ENCODE peak calls at places on chromosomes 7 and 10, in ten cellular contexts. B is Panc1, K is esophagus muscularis mucosa, X is Calu3, G is fibroblast of pulmonary artery, P is DND-41, L is psoas muscle, E is tibial artery, Y is HFFc6, D is hepatocyte. J is an unnamed sample.

GRCh38 chr10:57664815-57665214 is 602.9 kb downstream of the IPMK start:
- DNase-seq in K (no peak), B (no peak), P (no peak), E (no peak), L (no peak), D (no peak), X (no peak), Y (no peak), G (peak; percentile 24), J (no peak)

GRCh38 chr10:52446391-52446790 is 132.3 kb downstream of the DKK1 start:
- DNase-seq in Y (no peak), D (no peak), G (no peak), P (no peak), K (no peak), E (no peak), B (no peak), L (no peak), X (no peak), J (no peak)

GRCh38 chr7:4880218-4880617 is 3.3 kb downstream of the RADIL start:
- DNase-seq in Y (no peak), K (no peak), X (no peak), D (no peak), E (no peak), P (no peak), L (no peak), B (no peak), G (no peak), J (no peak)

GRCh38 chr7:105954711-105955110 is 8.4 kb upstream of the CDHR3 start:
- DNase-seq in B (no peak), L (no peak), K (no peak), X (no peak), P (no peak), E (no peak), D (no peak), Y (no peak), G (no peak), J (no peak)

GRCh38 chr7:158957507-158957900 is 101.1 kb downstream of the DYNC2I1 start:
- DNase-seq in K (no peak), B (no peak), G (no peak), E (no peak), Y (no peak), L (no peak), X (no peak), D (no peak), P (no peak), J (peak; percentile 12)

GRCh38 chr7:8441602-8442294 is 8.3 kb downstream of the NXPH1 start:
- DNase-seq in K (no peak), D (no peak), L (no peak), G (no peak), B (no peak), Y (no peak), X (no peak), E (no peak), P (no peak), J (no peak)

GRCh38 chr7:18558910-18559309 is 63.4 kb downstream of the HDAC9 start:
- DNase-seq in D (no peak), G (no peak), L (no peak), X (no peak), Y (no peak), P (no peak), K (no peak), B (no peak), E (no peak), J (no peak)

GRCh38 chr10:73509695-73510094 is 13.9 kb upstream of the PPP3CB start:
- DNase-seq in X (no peak), P (no peak), B (no peak), E (no peak), K (no peak), L (no peak), D (no peak), Y (no peak), G (no peak), J (no peak)

GRCh38 chr10:25877296-25877695 is 56.7 kb upstream of the MYO3A start:
- DNase-seq in P (no peak), K (no peak), E (no peak), Y (no peak), X (no peak), D (no peak), G (no peak), L (no peak), B (no peak), J (no peak)

DNA sequence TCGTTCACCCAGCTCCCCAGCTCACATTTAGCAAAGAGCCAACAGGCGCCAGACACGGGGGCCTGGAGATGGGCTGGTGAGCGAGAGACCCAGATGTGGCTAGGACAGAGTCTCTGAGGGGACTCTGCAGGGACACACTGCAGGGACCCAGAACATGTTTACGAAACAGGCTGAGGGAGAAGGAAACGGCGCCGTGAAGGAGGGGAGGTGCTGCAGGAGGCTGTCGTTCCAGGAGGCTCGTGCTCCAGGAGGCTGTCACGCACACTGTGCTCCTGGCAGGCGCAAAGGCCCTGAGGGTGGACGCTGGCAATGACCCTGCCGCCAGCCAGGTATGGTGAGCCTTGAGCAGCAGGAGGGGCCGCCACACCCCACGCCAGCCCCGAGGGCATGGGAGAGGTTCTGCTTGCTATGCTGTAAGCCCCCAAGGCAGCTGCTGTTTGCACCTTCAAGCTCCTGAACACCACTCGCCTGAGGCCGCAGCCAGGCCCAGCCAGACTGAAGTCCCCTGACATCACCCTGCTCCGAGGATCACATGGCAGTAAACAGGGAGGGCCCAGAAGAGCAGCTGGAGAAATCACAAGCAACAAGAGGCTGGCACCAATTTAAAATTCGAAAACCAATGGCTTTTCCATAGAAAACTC is 27.3 kb downstream of the ADAP1 start:
- DNase-seq in Y (no peak), L (no peak), D (no peak), B (no peak), G (no peak), E (peak; percentile 16), P (no peak), K (no peak), X (peak; percentile 89), J (no peak)
- TF ChIP-seq CTCF in Y (no peak), L (no peak), D (no peak), B (no peak), G (no peak), E (no peak), P (no peak), K (no peak), X (no peak), J (no peak)

GRCh38 chr10:50417906-50418697 is 166.8 kb upstream of the ASAH2 start:
- DNase-seq in P (no peak), D (peak; percentile 72), G (peak; percentile 84), B (no peak), E (peak; percentile 60), X (peak; percentile 81), K (peak; percentile 93), L (peak; percentile 81), Y (peak; percentile 88), J (peak; percentile 62)
- TF ChIP-seq CTCF in P (no peak), D (no peak), G (no peak), B (no peak), E (no peak), X (no peak), K (no peak), L (peak; percentile 14), Y (peak; percentile 5), J (no peak)

DNA sequence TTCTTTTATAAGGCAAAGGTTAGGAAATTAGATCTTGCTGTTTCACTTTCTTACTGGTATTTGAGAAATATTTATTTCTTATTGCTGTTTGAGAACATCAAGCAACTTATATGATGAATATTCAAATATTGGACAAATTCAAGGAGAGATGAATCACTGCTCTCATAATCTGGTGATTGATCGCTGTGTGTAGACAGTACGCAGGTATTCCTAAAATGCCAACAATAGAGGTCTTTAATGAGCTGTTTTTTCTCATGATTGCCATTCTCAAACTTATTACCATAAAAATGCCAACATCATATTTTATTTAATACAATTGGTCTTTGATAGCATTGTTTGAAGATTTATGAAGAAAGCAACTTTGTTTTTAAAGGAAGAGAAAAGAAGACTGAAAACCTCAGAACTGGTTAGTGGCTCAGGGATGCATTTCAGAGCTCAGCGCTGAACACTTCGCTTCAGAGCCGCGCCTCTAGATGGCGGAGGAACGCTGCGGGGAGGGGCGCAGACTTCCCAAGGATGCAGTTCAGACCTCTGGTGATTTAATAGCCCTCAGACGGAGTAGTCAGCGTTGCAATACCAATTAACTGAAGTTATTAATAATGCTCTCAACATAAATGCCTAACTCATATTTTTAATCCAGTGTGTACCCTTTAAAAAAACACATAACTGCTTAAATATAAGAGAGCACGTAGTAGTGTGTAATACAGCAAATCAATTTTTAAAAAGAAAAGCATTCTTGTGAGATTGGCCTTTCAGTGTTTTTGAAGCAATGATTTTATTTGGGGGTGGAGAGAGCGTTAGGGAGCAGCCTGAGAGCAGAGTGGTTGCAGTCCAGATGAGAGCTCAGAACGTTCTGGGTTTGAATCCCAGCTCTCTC is 38.5 kb upstream of the STEAP4 start:
- DNase-seq in D (peak; percentile 76), B (no peak), Y (no peak), P (peak; percentile 7), G (peak; percentile 30), L (peak; percentile 37), K (no peak), X (peak; percentile 62), E (peak; percentile 26), J (peak; percentile 20)
- TF ChIP-seq CTCF in D (peak; percentile 79), B (peak; percentile 84), Y (no peak), P (peak; percentile 26), G (peak; percentile 58), L (peak; percentile 36), K (no peak), X (peak; percentile 17), E (no peak), J (peak; percentile 20)

GRCh38 chr7:138773817-138774216 is 24.0 kb upstream of the TMEM213 start:
- DNase-seq in G (no peak), P (no peak), B (no peak), E (no peak), D (no peak), X (peak; percentile 64), K (no peak), L (no peak), Y (no peak), J (no peak)
- TF ChIP-seq CTCF in G (no peak), P (no peak), B (no peak), E (no peak), D (no peak), X (no peak), K (no peak), L (no peak), Y (no peak), J (no peak)